ENCODE peak calls at places on chromosomes 16 and 17, in eight cellular contexts. S is naive thymus-derived CD4-positive, alpha-beta T cell; L is mucosa of gallbladder; K is uterus; Q is stimulated activated naive CD8-positive, alpha-beta T cell treated with anti-CD3 and anti-CD28 coated beads, Interleukin-15, Interleukin-2, amounts not matched to agents 100 U/mL and 50 U/mL, for 24 hours; E is T follicular helper cell; W is GM13976; Y is NCI-H1930. P is an unnamed sample.

GRCh38 chr17:51486091-51486490 is 225.7 kb downstream of the UTP18 start:
- DNase-seq in L (no peak), W (no peak), Q (no peak), Y (no peak), K (no peak), E (no peak), S (no peak), P (no peak)

GRCh38 chr16:68367034-68367433 is 56.2 kb downstream of the PRMT7 start:
- DNase-seq in E (peak; percentile 14), L (no peak), W (peak; percentile 73), Q (peak; percentile 65), S (peak; percentile 38), Y (peak; percentile 4), K (no peak), P (no peak)

GRCh38 chr16:46650224-46650623 is 29.0 kb upstream of the SHCBP1 start:
- DNase-seq in L (peak; percentile 11), Y (no peak), S (no peak), W (no peak), Q (no peak), K (peak; percentile 28), E (no peak), P (no peak)

GRCh38 chr17:607341-608060 is 107.1 kb downstream of the VPS53 start:
- DNase-seq in Y (no peak), L (no peak), S (no peak), Q (no peak), K (no peak), E (no peak), W (no peak), P (no peak)

GRCh38 chr16:75761111-75761510 is 34.8 kb upstream of the CPHXL start:
- DNase-seq in S (no peak), K (no peak), L (no peak), E (no peak), W (peak; percentile 35), Y (no peak), Q (no peak), P (no peak)

GRCh38 chr17:60139438-60140285 is 10.1 kb upstream of the CA4 start:
- DNase-seq in S (peak; percentile 77), E (peak; percentile 55), L (peak; percentile 75), K (peak; percentile 40), W (peak; percentile 80), Y (no peak), Q (peak; percentile 73), P (no peak)

GRCh38 chr16:48478418-48478817 is 93.2 kb upstream of the SIAH1 start:
- DNase-seq in Q (no peak), L (no peak), K (no peak), E (no peak), Y (no peak), W (no peak), S (no peak), P (no peak)

GRCh38 chr17:20053343-20053964 is 44.3 kb downstream of the SPECC1 start:
- DNase-seq in Y (no peak), W (no peak), E (no peak), L (no peak), S (no peak), K (no peak), Q (no peak), P (no peak)

GRCh38 chr17:57862410-57862989 is 12.7 kb upstream of the MRPS23 start:
- DNase-seq in Q (no peak), K (peak; percentile 38), E (no peak), L (no peak), W (no peak), Y (no peak), S (no peak), P (no peak)

GRCh38 chr17:19724501-19725420 is 8.4 kb upstream of the SLC47A2 start:
- DNase-seq in S (peak; percentile 30), Y (no peak), W (no peak), Q (peak; percentile 65), E (no peak), K (peak; percentile 42), L (peak; percentile 78), P (no peak)

GRCh38 chr17:75472119-75472518 is 15.7 kb downstream of the TMEM94 start:
- DNase-seq in K (no peak), W (no peak), Q (no peak), L (no peak), S (no peak), Y (no peak), E (no peak), P (no peak)

GRCh38 chr17:78658281-78658785 is 81.1 kb upstream of the DNAH17 start:
- DNase-seq in W (no peak), E (no peak), Y (no peak), L (no peak), S (no peak), Q (no peak), K (no peak), P (no peak)

GRCh38 chr17:19897108-19897854 is 29.5 kb upstream of the ULK2 start:
- DNase-seq in Q (no peak), Y (no peak), E (no peak), S (no peak), W (no peak), K (peak; percentile 67), L (peak; percentile 51), P (no peak)

GRCh38 chr17:76893623-76894358 is 25.6 kb downstream of the MGAT5B start:
- DNase-seq in Q (no peak), E (no peak), W (no peak), L (no peak), Y (no peak), K (no peak), S (no peak), P (no peak)

GRCh38 chr17:35448214-35448898 is at the start of gene SLFN13:
- DNase-seq in S (peak; percentile 77), K (peak; percentile 54), E (peak; percentile 62), W (peak; percentile 87), L (peak; percentile 85), Y (peak; percentile 73), Q (peak; percentile 95), P (peak; percentile 87)

GRCh38 chr16:3106205-3106928 is 6.0 kb upstream of the ZNF205 start:
- DNase-seq in W (peak; percentile 99), L (peak; percentile 89), Y (peak; percentile 96), S (peak; percentile 88), E (peak; percentile 86), K (peak; percentile 89), Q (peak; percentile 94), P (no peak)

GRCh38 chr17:31565652-31566051 is 174.2 kb downstream of the RAB11FIP4 start:
- DNase-seq in L (no peak), S (no peak), E (no peak), K (no peak), Q (no peak), W (no peak), Y (no peak), P (no peak)

GRCh38 chr16:87037012-87037411 is 280.2 kb downstream of the C16orf95 start:
- DNase-seq in L (no peak), K (no peak), E (no peak), S (no peak), W (no peak), Y (no peak), Q (no peak), P (no peak)

GRCh38 chr16:26198221-26198620 is 506.5 kb downstream of the HS3ST4 start:
- DNase-seq in W (no peak), L (no peak), S (no peak), Q (no peak), E (no peak), K (no peak), Y (no peak), P (no peak)

GRCh38 chr16:49635591-49636581 is 220.0 kb downstream of the ZNF423 start:
- DNase-seq in E (no peak), Q (no peak), Y (no peak), K (no peak), L (no peak), S (no peak), W (no peak), P (no peak)

GRCh38 chr16:7393680-7394079 is 61.0 kb downstream of the RBFOX1 start:
- DNase-seq in K (no peak), Y (no peak), W (no peak), L (no peak), S (no peak), E (no peak), Q (no peak), P (no peak)

GRCh38 chr16:79076039-79076767 is 524.3 kb downstream of the MAF start:
- DNase-seq in W (no peak), S (no peak), K (no peak), E (no peak), Y (no peak), Q (peak; percentile 43), L (no peak), P (no peak)

GRCh38 chr17:73371846-73372245 is 60.0 kb upstream of the CDC42EP4 start:
- DNase-seq in W (no peak), Y (no peak), L (no peak), S (no peak), E (no peak), K (no peak), Q (no peak), P (no peak)

GRCh38 chr16:29148867-29149272 is 164.0 kb downstream of the LAT start:
- DNase-seq in Y (no peak), L (peak; percentile 41), S (peak; percentile 93), Q (peak; percentile 66), K (no peak), W (no peak), E (peak; percentile 73), P (no peak)

P was measured in iPS DF 19.7.